ENCODE peak calls at places on chromosomes 7 and 10, in five cellular contexts. A is IMR-90, S is A549, E is lower lobe of right lung, C is kidney. B is an unnamed sample.

GRCh38 chr7:43577485-43577951 is 5.4 kb upstream of the STK17A start:
- DNase-seq in E (no peak), S (peak; percentile 59), A (peak; percentile 61), C (no peak), B (no peak)

GRCh38 chr10:12503311-12503710 is 154.0 kb downstream of the CAMK1D start:
- DNase-seq in E (no peak), A (no peak), S (no peak), C (peak; percentile 33), B (no peak)

GRCh38 chr7:39217752-39218151 is 240.0 kb downstream of the POU6F2 start:
- DNase-seq in C (no peak), A (no peak), E (no peak), S (no peak), B (no peak)

GRCh38 chr7:125423444-125424155 is 494.0 kb upstream of the POT1 start:
- DNase-seq in S (no peak), A (no peak), C (no peak), E (no peak), B (no peak)

GRCh38 chr10:88831709-88832108 is 19.9 kb downstream of the ANKRD22 start:
- DNase-seq in A (no peak), E (no peak), S (no peak), C (no peak), B (no peak)

GRCh38 chr7:112638675-112639400 is 151.4 kb downstream of the TMEM168 start:
- DNase-seq in C (no peak), E (no peak), A (no peak), S (no peak), B (no peak)

GRCh38 chr10:101224910-101225823 is 4.1 kb downstream of the LBX1 start:
- DNase-seq in S (no peak), E (no peak), A (no peak), C (no peak), B (no peak)

GRCh38 chr7:152989889-152990380 is 230.4 kb downstream of the ACTR3B start:
- DNase-seq in A (peak; percentile 3), E (no peak), S (no peak), C (no peak), B (no peak)

GRCh38 chr10:63940277-63940972 is 419.2 kb downstream of the REEP3 start:
- DNase-seq in C (no peak), E (no peak), A (no peak), S (no peak), B (no peak)

GRCh38 chr10:81847675-81848074 is 27.3 kb upstream of the NRG3 start:
- DNase-seq in C (no peak), A (no peak), E (no peak), S (no peak), B (no peak)

GRCh38 chr10:58438340-58438739 is 53.1 kb downstream of the TFAM start:
- DNase-seq in C (no peak), S (no peak), A (peak; percentile 73), E (no peak), B (no peak)

GRCh38 chr10:84200537-84201243 is 6.4 kb downstream of the CDHR1 start:
- DNase-seq in A (no peak), E (no peak), C (no peak), S (no peak), B (no peak)

DNA sequence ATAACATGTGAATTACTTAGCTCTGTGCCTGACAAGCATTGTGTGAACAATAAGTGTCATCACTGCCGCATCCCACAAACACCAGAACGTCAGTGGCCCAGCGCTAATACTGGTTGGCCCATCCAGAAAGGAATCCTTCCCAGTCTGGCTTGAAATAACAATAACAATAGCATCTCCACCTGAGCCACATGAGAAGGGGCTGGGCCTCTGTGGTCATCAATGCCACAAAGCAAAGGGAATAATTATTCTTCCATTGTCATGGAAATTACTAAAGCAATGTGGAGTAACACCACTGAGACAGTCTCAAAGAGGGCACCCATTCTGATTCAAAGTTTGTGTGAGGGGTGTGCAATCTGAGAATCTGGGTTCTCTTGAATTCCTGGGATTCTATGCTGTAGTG is 105.7 kb upstream of the INHBA start:
- DNase-seq in A (no peak), S (no peak), C (no peak), E (no peak), B (no peak)
- H3K27ac ChIP-seq in A (no peak overlapping the region), S (no peak overlapping the region), C (no peak overlapping the region), E (no peak overlapping the region), B (no peak overlapping the region)

GRCh38 chr10:62099299-62099698 is 169.3 kb downstream of the RTKN2 start:
- DNase-seq in E (no peak), A (no peak), S (no peak), C (no peak), B (no peak)

GRCh38 chr10:62098278-62099121 is 170.1 kb downstream of the RTKN2 start:
- DNase-seq in A (peak; percentile 60), E (no peak), C (no peak), S (no peak), B (no peak)

GRCh38 chr10:62093863-62094291 is 174.8 kb downstream of the RTKN2 start:
- DNase-seq in E (no peak), C (no peak), A (peak; percentile 79), S (no peak), B (no peak)

GRCh38 chr10:62095341-62096071 is 173.1 kb downstream of the RTKN2 start:
- DNase-seq in E (no peak), S (peak; percentile 66), C (no peak), A (peak; percentile 69), B (peak; percentile 50)

DNA sequence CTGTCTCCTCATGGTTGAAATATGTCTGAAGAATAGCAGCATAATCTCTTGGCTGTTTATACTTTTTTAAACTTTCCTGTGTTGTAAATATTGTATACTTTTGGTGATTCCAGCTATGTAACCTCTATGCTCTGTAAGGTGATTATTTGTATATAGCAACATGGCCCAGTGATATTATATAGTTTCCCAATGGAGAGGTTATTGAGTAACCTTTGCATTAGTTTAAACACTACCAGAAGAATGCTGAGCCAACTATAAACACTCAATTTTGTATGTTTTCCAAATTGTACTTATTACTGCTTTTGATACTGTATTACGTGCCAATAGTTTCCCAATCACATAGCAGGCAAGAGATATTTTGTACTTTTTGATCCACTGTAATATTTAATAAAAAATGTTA is 172.1 kb downstream of the RTKN2 start:
- DNase-seq in E (no peak), A (peak; percentile 68), C (no peak), S (no peak), B (no peak)
- H3K27ac ChIP-seq in E (peak overlapping the region; percentile 51), A (peak overlapping the region; percentile 99), C (no peak overlapping the region), S (peak overlapping the region; percentile 89), B (no peak overlapping the region)

DNA sequence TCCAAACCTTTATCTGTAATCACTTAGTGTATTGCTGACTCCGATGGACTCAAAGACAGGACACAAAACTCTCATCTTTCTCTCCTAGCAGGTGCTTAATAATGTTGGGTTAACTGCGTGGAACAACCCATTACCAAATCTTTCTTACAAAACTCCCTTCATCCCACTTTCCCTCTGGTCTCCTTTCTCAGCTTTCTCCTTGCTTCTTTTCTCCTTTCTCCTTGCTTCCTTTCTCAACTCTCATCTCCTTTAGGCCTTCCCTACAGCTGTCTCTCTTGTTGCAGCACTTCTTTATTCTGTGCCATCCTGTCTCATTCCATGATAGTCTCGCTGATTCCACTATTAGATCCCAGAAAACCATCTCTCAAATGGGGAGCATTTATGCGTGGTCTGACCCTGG is 67.5 kb downstream of the TNS3 start:
- DNase-seq in A (no peak), S (no peak), E (no peak), C (no peak), B (no peak)
- H3K27ac ChIP-seq in A (peak overlapping the region; percentile 27), S (peak overlapping the region; percentile 52), E (no peak overlapping the region), C (no peak overlapping the region), B (no peak overlapping the region)

GRCh38 chr10:53358536-53358935 is 586.0 kb upstream of the MBL2 start:
- DNase-seq in A (no peak), E (no peak), C (no peak), S (no peak), B (no peak)
- H3K27ac ChIP-seq in A (no peak overlapping the region), E (no peak overlapping the region), C (no peak overlapping the region), S (no peak overlapping the region), B (no peak overlapping the region)

DNA sequence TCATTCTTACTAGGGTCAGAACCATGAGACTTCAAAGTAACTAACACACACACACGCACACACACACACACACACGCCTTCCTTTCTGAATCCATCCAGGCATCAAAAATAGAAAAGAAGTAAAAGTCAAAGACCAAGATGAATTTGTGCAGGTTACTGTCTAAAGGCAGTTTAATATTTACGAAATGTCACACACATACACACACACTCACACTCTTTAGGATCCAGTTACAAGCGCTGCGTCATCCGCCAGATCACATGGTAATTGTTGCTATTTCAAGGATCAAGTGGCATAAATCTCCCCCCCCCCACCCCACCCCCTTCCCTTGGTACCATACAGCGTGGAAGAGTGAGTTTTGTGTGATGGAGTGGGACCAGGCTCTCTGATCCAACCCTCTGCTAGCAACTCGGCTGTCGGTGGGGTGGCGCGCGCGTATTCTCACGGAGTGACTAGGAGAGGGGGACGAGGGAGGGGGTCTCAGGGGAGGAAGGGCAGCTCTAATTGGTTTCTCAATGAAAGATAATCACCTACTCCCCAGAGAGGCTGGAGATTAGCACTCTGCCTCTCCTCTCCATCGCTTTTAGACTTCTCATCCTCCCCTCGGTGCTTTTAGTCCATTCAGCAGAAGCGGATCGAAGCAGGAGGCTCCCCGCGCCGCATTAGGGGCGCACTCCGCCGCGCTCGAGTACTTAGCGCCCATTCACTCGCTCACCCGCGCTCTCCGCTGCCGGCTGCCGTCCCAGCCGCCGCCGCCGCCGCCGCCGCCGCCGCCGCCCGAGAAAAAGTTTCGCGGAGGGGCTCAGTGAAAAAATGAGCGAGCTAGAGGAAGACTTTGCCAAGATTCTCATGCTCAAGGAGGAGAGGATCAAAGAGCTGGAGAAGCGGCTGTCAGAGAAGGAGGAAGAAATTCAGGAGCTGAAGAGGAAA is 83.5 kb upstream of the PRKG1 start:
- DNase-seq in C (peak; percentile 79), A (peak; percentile 95), S (no peak), E (peak; percentile 48), B (no peak)
- H3K27ac ChIP-seq in C (peak overlapping the region; percentile 83), A (peak overlapping the region; percentile 89), S (no peak overlapping the region), E (peak overlapping the region; percentile 86), B (no peak overlapping the region)

GRCh38 chr7:22432203-22432718 is 67.7 kb downstream of the STEAP1B start:
- DNase-seq in E (no peak), S (no peak), A (no peak), C (no peak), B (no peak)
- H3K27ac ChIP-seq in E (no peak overlapping the region), S (no peak overlapping the region), A (no peak overlapping the region), C (no peak overlapping the region), B (no peak overlapping the region)

GRCh38 chr7:5437348-5437892 is 13.8 kb upstream of the TNRC18 start:
- DNase-seq in S (no peak), C (no peak), A (no peak), E (no peak), B (no peak)

GRCh38 chr7:5436003-5436678 is 12.5 kb upstream of the TNRC18 start:
- DNase-seq in A (no peak), S (no peak), E (no peak), C (no peak), B (no peak)

GRCh38 chr7:5439572-5440496 is 16.2 kb upstream of the TNRC18 start:
- DNase-seq in A (no peak), S (no peak), E (no peak), C (no peak), B (no peak)

GRCh38 chr7:5439209-5439571 is 15.6 kb upstream of the TNRC18 start:
- DNase-seq in S (no peak), E (no peak), A (no peak), C (no peak), B (no peak)

DNA sequence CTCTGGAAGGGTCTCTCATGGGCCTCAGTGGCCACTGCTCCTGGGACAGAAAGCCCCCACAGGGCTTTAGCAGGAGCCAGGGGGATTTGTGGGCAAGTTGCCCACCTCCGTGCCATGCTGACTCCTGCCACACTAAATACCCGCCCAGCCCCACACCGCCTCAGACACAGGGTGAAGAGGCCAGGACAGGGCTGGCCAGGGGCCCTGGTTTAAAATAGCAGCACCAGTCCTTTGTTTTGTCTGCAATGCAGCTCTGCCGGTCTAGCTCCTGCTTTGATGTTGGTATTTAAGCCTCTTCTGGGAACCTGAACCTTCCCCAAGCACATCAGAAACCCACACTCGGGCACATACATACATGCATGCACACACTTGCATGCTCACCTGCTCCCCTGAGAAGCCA is 14.4 kb upstream of the TNRC18 start:
- DNase-seq in A (no peak), S (no peak), E (no peak), C (no peak), B (no peak)
- H3K27ac ChIP-seq in A (no peak overlapping the region), S (no peak overlapping the region), E (no peak overlapping the region), C (no peak overlapping the region), B (no peak overlapping the region)

B was measured in prostate gland.